ENCODE peak calls at places on chromosomes 16 and 17, in nine cellular contexts. S is neural progenitor cell; A is AG04449; L is midbrain; B is GM06990; V is T-helper 2 cell treated with Interferon-gamma antibody and Interleukin-4, amounts not matched to agents 5 μg/mL and 100 μg/mL, for 36 hours; J is lower leg skin; T is HT1080; X is RCC 7860. G is an unnamed sample.

GRCh38 chr17:80817861-80818260 is 173.8 kb upstream of the CHMP6 start:
- DNase-seq in S (no peak), A (no peak), L (no peak), B (no peak), V (no peak), J (peak; percentile 61), T (peak; percentile 32), X (no peak), G (peak; percentile 67)

GRCh38 chr16:49484454-49484853 is 110.8 kb downstream of the C16orf78 start:
- DNase-seq in S (peak; percentile 86), A (no peak), L (peak; percentile 41), B (peak; percentile 56), V (no peak), J (peak; percentile 93), T (no peak), X (no peak), G (no peak)

GRCh38 chr17:72060084-72060483 is 60.7 kb upstream of the SOX9 start:
- DNase-seq in S (no peak), A (no peak), L (no peak), B (no peak), V (no peak), J (no peak), T (no peak), X (no peak), G (no peak)

GRCh38 chr17:34259151-34259550 is 4.1 kb downstream of the CCL2 start:
- DNase-seq in S (no peak), A (no peak), L (no peak), B (no peak), V (no peak), J (no peak), T (no peak), X (no peak), G (no peak)

GRCh38 chr16:67177743-67178699 is 5.7 kb downstream of the MATCAP1 start:
- DNase-seq in S (peak; percentile 87), A (no peak), L (no peak), B (peak; percentile 65), V (peak; percentile 35), J (no peak), T (no peak), X (no peak), G (peak; percentile 97)

GRCh38 chr16:8581923-8582580 is 8.3 kb downstream of the TMEM114 start:
- DNase-seq in S (no peak), A (no peak), L (no peak), B (no peak), V (no peak), J (peak; percentile 82), T (peak; percentile 12), X (no peak), G (no peak)

GRCh38 chr17:29115906-29116651 is 64.1 kb downstream of the MYO18A start:
- DNase-seq in S (peak; percentile 75), A (no peak), L (no peak), B (no peak), V (peak; percentile 23), J (no peak), T (peak; percentile 70), X (peak; percentile 58), G (peak; percentile 49)

GRCh38 chr17:77125432-77125901 is 15.3 kb upstream of the SEC14L1 start:
- DNase-seq in S (no peak), A (no peak), L (no peak), B (no peak), V (no peak), J (no peak), T (peak; percentile 100), X (peak; percentile 100), G (peak; percentile 92)

GRCh38 chr16:24635900-24636610 is 93.4 kb upstream of the TNRC6A start:
- DNase-seq in S (no peak), A (peak; percentile 87), L (peak; percentile 32), B (no peak), V (no peak), J (peak; percentile 95), T (peak; percentile 88), X (peak; percentile 89), G (peak; percentile 83)

GRCh38 chr16:69181-69580 is 3.2 kb downstream of the RHBDF1 start:
- DNase-seq in S (no peak), A (no peak), L (no peak), B (no peak), V (no peak), J (no peak), T (no peak), X (no peak), G (no peak)

GRCh38 chr16:20216818-20217217 is 110.5 kb downstream of the GP2 start:
- DNase-seq in S (peak; percentile 18), A (no peak), L (no peak), B (no peak), V (no peak), J (no peak), T (no peak), X (no peak), G (no peak)

GRCh38 chr17:62062313-62062712 is 2.8 kb downstream of the MED13 start:
- DNase-seq in S (no peak), A (no peak), L (no peak), B (no peak), V (no peak), J (no peak), T (no peak), X (no peak), G (no peak)

GRCh38 chr17:75975757-75976174 is 3.2 kb downstream of the ACOX1 start:
- DNase-seq in S (no peak), A (no peak), L (no peak), B (no peak), V (no peak), J (no peak), T (no peak), X (no peak), G (no peak)

GRCh38 chr17:19771971-19772630 is 24.0 kb upstream of the ALDH3A1 start:
- DNase-seq in S (no peak), A (no peak), L (no peak), B (no peak), V (no peak), J (no peak), T (no peak), X (no peak), G (no peak)

GRCh38 chr16:48862087-48862532 is 252.1 kb upstream of the N4BP1 start:
- DNase-seq in S (peak; percentile 23), A (no peak), L (no peak), B (no peak), V (no peak), J (no peak), T (peak; percentile 91), X (peak; percentile 40), G (peak; percentile 67)

GRCh38 chr17:60671482-60671881 is 6.2 kb upstream of the BCAS3 start:
- DNase-seq in S (no peak), A (no peak), L (no peak), B (no peak), V (no peak), J (no peak), T (peak; percentile 13), X (no peak), G (no peak)

GRCh38 chr16:77211880-77212735 is 12.9 kb downstream of the SYCE1L start:
- DNase-seq in S (peak; percentile 83), A (no peak), L (no peak), B (peak; percentile 76), V (peak; percentile 75), J (peak; percentile 89), T (no peak), X (peak; percentile 59), G (peak; percentile 56)

GRCh38 chr17:41326173-41327145 is 10.9 kb upstream of the KRTAP17-1 start:
- DNase-seq in S (no peak), A (no peak), L (no peak), B (no peak), V (no peak), J (peak; percentile 80), T (no peak), X (no peak), G (no peak)